ENCODE peak calls at places on chromosome 6, in six cellular contexts. T, D, Y, P, S and X are unnamed samples.

GRCh38 chr6:21448485-21449109 is 145.0 kb upstream of the SOX4 start:
- DNase-seq in T (no peak), D (no peak), Y (no peak), P (no peak), S (no peak), X (no peak)

GRCh38 chr6:160391419-160392116 is 43.4 kb downstream of the SLC22A3 start:
- DNase-seq in T (peak; percentile 80), D (no peak), Y (no peak), P (no peak), S (peak; percentile 71), X (no peak)

GRCh38 chr6:25301358-25301757 is 22.2 kb downstream of the CARMIL1 start:
- DNase-seq in T (no peak), D (no peak), Y (no peak), P (no peak), S (no peak), X (no peak)

GRCh38 chr6:116386581-116387299 is 16.0 kb downstream of the DSE start:
- DNase-seq in T (peak; percentile 70), D (no peak), Y (no peak), P (no peak), S (peak; percentile 9), X (no peak)

GRCh38 chr6:116087437-116088027 is 13.1 kb upstream of the NT5DC1 start:
- DNase-seq in T (no peak), D (no peak), Y (no peak), P (no peak), S (no peak), X (no peak)

GRCh38 chr6:89368107-89368506 is 15.6 kb upstream of the UBE2J1 start:
- DNase-seq in T (peak; percentile 70), D (no peak), Y (peak; percentile 62), P (peak; percentile 31), S (peak; percentile 35), X (peak; percentile 66)

GRCh38 chr6:106731144-106731842 is 101.9 kb downstream of the QRSL1 start:
- DNase-seq in T (no peak), D (peak; percentile 83), Y (no peak), P (no peak), S (no peak), X (no peak)

GRCh38 chr6:16388488-16388887 is 150.1 kb downstream of the GMPR start:
- DNase-seq in T (no peak), D (no peak), Y (no peak), P (no peak), S (no peak), X (no peak)

GRCh38 chr6:95203153-95203754 is 374.1 kb upstream of the MANEA start:
- DNase-seq in T (peak; percentile 55), D (no peak), Y (peak; percentile 17), P (no peak), S (no peak), X (peak; percentile 59)

GRCh38 chr6:159221486-159222170 is 52.4 kb downstream of the FNDC1 start:
- DNase-seq in T (no peak), D (no peak), Y (no peak), P (no peak), S (no peak), X (no peak)

GRCh38 chr6:139762587-139763031 is 388.2 kb upstream of the CITED2 start:
- DNase-seq in T (peak; percentile 9), D (no peak), Y (no peak), P (no peak), S (no peak), X (no peak)

GRCh38 chr6:157985378-157986155 is 3.9 kb downstream of the SYNJ2 start:
- DNase-seq in T (no peak), D (no peak), Y (no peak), P (no peak), S (no peak), X (peak; percentile 43)

GRCh38 chr6:144395014-144395413 is 109.9 kb downstream of the UTRN start:
- DNase-seq in T (no peak), D (no peak), Y (no peak), P (no peak), S (no peak), X (no peak)

GRCh38 chr6:109139109-109139508 is 43.8 kb downstream of the CEP57L1 start:
- DNase-seq in T (peak; percentile 72), D (no peak), Y (no peak), P (no peak), S (no peak), X (no peak)

GRCh38 chr6:70282906-70283461 is 19.9 kb downstream of the COL9A1 start:
- DNase-seq in T (no peak), D (no peak), Y (peak; percentile 49), P (no peak), S (no peak), X (no peak)

GRCh38 chr6:41584668-41585205 is 38.6 kb downstream of the FOXP4 start:
- DNase-seq in T (no peak), D (no peak), Y (no peak), P (no peak), S (no peak), X (no peak)
- H3K27ac ChIP-seq in T (peak overlapping the region; percentile 75), D (peak overlapping the region; percentile 41), Y (peak overlapping the region; percentile 8), P (peak overlapping the region; percentile 37), S (peak overlapping the region; percentile 92), X (no peak overlapping the region)

GRCh38 chr6:156957931-156958547 is 180.9 kb downstream of the ARID1B start:
- DNase-seq in T (no peak), D (no peak), Y (no peak), P (no peak), S (no peak), X (no peak)
- H3K27ac ChIP-seq in T (no peak overlapping the region), D (no peak overlapping the region), Y (no peak overlapping the region), P (no peak overlapping the region), S (no peak overlapping the region), X (no peak overlapping the region)

DNA sequence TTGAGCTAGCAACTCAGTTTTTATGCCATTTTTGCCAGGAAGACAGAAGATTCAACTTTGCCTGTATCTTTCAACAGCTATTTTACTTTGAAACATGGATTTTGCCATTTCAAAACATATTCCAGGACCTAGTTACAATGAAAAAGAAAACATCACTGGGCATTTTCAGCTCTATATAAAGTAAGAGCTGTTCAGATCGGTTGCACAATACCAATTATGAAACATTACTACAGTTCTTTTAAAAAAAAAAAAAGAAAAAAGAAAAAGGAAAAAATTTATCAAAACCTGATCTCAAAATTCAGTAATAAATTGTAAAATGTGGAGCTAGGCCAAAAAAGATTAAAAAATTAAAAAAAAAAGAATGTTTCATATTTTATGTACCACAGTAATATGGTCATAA is 15.6 kb downstream of the BCLAF1 start:
- DNase-seq in T (peak; percentile 23), D (no peak), Y (no peak), P (no peak), S (no peak), X (no peak)
- H3K27ac ChIP-seq in T (no peak overlapping the region), D (no peak overlapping the region), Y (no peak overlapping the region), P (no peak overlapping the region), S (no peak overlapping the region), X (no peak overlapping the region)

DNA sequence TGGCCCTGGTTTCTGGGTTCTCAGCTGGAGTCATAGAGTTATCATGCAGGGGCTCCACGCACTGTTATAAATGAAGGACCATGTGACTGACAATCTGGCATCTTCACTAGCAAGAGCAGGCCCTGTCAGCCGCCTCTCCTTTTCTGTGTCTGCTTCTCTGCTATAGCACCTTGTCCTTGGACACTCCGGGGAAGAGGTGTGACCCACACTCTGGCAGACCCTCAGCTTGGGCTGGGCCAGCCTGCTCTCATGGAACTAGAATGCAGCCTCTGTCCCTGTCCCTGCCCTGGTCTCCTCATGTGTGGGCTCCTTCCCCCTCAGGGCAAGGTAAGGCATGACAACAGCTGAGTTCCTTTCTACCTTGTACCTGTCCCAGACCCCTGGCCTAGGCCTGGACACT is 10.9 kb upstream of the FANCE start:
- DNase-seq in T (no peak), D (no peak), Y (no peak), P (no peak), S (no peak), X (no peak)
- H3K27ac ChIP-seq in T (peak overlapping the region; percentile 48), D (no peak overlapping the region), Y (no peak overlapping the region), P (no peak overlapping the region), S (no peak overlapping the region), X (no peak overlapping the region)

GRCh38 chr6:156980515-156980914 is 203.3 kb downstream of the ARID1B start:
- DNase-seq in T (no peak), D (no peak), Y (no peak), P (no peak), S (no peak), X (no peak)
- H3K27ac ChIP-seq in T (peak overlapping the region; percentile 12), D (no peak overlapping the region), Y (no peak overlapping the region), P (no peak overlapping the region), S (peak overlapping the region; percentile 46), X (no peak overlapping the region)

GRCh38 chr6:33288141-33288941 is 698 bp downstream of the WDR46 start:
- DNase-seq in T (no peak), D (peak; percentile 65), Y (no peak), P (no peak), S (no peak), X (no peak)
- H3K27ac ChIP-seq in T (no peak overlapping the region), D (no peak overlapping the region), Y (no peak overlapping the region), P (peak overlapping the region; percentile 81), S (peak overlapping the region; percentile 91), X (peak overlapping the region; percentile 62)

DNA sequence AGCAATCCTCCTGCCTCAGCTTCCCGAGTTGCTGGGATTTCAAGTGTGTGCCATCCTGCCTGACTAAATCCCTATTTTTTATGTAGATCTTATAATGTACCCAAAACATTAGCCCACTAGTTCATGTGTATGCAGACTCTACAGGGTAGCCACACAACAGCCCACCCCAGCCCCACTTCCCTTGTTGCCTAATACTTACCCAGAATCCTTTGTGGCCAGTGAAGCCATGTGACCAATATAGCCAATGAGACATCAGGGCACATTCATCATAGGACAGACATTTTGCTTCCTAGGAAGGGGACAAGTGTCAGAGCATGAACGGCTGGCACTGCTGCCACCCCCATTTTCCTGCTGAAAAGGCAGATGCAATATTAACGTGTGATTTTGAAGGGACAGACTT is 36.0 kb upstream of the TCP11 start:
- DNase-seq in T (no peak), D (no peak), Y (no peak), P (no peak), S (no peak), X (no peak)
- H3K27ac ChIP-seq in T (no peak overlapping the region), D (no peak overlapping the region), Y (no peak overlapping the region), P (no peak overlapping the region), S (no peak overlapping the region), X (no peak overlapping the region)